ENCODE peak calls at places on chromosomes 13 and 19, in seven cellular contexts. D is HT-29; O is stimulated activated CD4-positive, alpha-beta T cell treated with anti-CD3 and anti-CD28 coated beads, Interleukin-12 subunit alpha, Interleukin-12 subunit beta, amount 100 ng/mL, for 48 hours; V is NCI-H774; N is renal cortical epithelial cell; L is activated CD8-positive, alpha-beta memory T cell treated with anti-CD3 and anti-CD28 coated beads for 48 hours; F is NCI-H2107. R is an unnamed sample.

GRCh38 chr13:76764429-76764828 is 121.8 kb downstream of the KCTD12 start:
- DNase-seq in D (no peak), O (no peak), V (no peak), N (peak), L (no peak), F (no peak), R (peak)

GRCh38 chr19:18153555-18154134 is 682 bp downstream of the PIK3R2 start:
- DNase-seq in D (no peak), O (no peak), V (no peak), N (no peak), L (no peak), F (no peak), R (peak)

GRCh38 chr13:51849145-51850101 is 4.4 kb upstream of the TMEM272 start:
- DNase-seq in D (peak), O (no peak), V (no peak), N (no peak), L (no peak), F (no peak), R (no peak)

GRCh38 chr13:87954116-87954515 is 282.9 kb downstream of the SLITRK5 start:
- DNase-seq in D (no peak), O (no peak), V (no peak), N (no peak), L (no peak), F (no peak), R (no peak)

GRCh38 chr19:45008554-45008953 is 7.3 kb downstream of the RELB start:
- DNase-seq in D (peak), O (no peak), V (no peak), N (no peak), L (no peak), F (no peak), R (no peak)

GRCh38 chr19:38362076-38362945 is 12.1 kb upstream of the PSMD8 start:
- DNase-seq in D (peak), O (peak), V (peak), N (peak), L (peak), F (no peak), R (peak)

GRCh38 chr13:76991432-76991795 is 467 bp upstream of the CLN5 start:
- DNase-seq in D (no peak), O (peak), V (no peak), N (no peak), L (peak), F (no peak), R (no peak)

GRCh38 chr19:9362905-9363304 is at the start of gene ZNF177:
- DNase-seq in D (no peak), O (no peak), V (no peak), N (no peak), L (no peak), F (no peak), R (no peak)

GRCh38 chr19:14413765-14414171 is 5.4 kb downstream of the DDX39A start:
- DNase-seq in D (no peak), O (no peak), V (no peak), N (no peak), L (no peak), F (peak), R (no peak)

GRCh38 chr13:36549771-36550170 is 117.5 kb downstream of the CCNA1 start:
- DNase-seq in D (no peak), O (no peak), V (no peak), N (no peak), L (no peak), F (no peak), R (no peak)

GRCh38 chr19:955803-956746 is 28.1 kb upstream of the WDR18 start:
- DNase-seq in D (peak), O (no peak), V (no peak), N (no peak), L (no peak), F (no peak), R (no peak)

GRCh38 chr19:29492761-29493160 is 33.0 kb upstream of the VSTM2B start:
- DNase-seq in D (no peak), O (no peak), V (no peak), N (no peak), L (no peak), F (no peak), R (no peak)

GRCh38 chr19:49058592-49058991 is 1.0 kb upstream of the CGB7 start:
- DNase-seq in D (peak), O (peak), V (no peak), N (peak), L (no peak), F (no peak), R (no peak)

R was measured in sciatic nerve.